ENCODE peak calls at places on chromosomes 1 and 21, in four cellular contexts. P is left ventricle myocardium inferior, U is body of pancreas, H is glutamatergic neuron. B is an unnamed sample.

GRCh38 chr1:28364888-28365287 is 4.7 kb upstream of the PHACTR4 start:
- DNase-seq in U (no peak), H (no peak), P (no peak), B (no peak)

GRCh38 chr1:78101514-78101913 is 55.7 kb downstream of the GIPC2 start:
- DNase-seq in H (no peak), P (no peak), U (peak), B (peak)

GRCh38 chr1:50969611-50970507 is at the start of gene CDKN2C:
- DNase-seq in H (peak), U (peak), P (peak), B (peak)

GRCh38 chr1:15680614-15681345 is 3.3 kb upstream of the PLEKHM2 start:
- DNase-seq in U (no peak), P (no peak), H (no peak), B (no peak)

GRCh38 chr1:1038694-1039093 is 18.8 kb downstream of the AGRN start:
- DNase-seq in U (no peak), H (no peak), P (no peak), B (no peak)

GRCh38 chr1:231265379-231265778 is 24.4 kb downstream of the GNPAT start:
- DNase-seq in U (no peak), P (no peak), H (no peak), B (no peak)

GRCh38 chr21:46151989-46152938 is 3.1 kb downstream of the FTCD start:
- DNase-seq in U (peak), H (peak), P (no peak), B (no peak)

GRCh38 chr1:32051706-32052105 is 21.0 kb upstream of the TMEM39B start:
- DNase-seq in H (no peak), U (no peak), P (no peak), B (no peak)

GRCh38 chr21:33360871-33361602 is 36.3 kb downstream of the IFNAR1 start:
- DNase-seq in H (peak), U (peak), P (peak), B (peak)

GRCh38 chr1:218433744-218434143 is 88.6 kb downstream of the TGFB2 start:
- DNase-seq in U (no peak), H (no peak), P (no peak), B (no peak)

GRCh38 chr1:219066631-219067349 is 106.9 kb upstream of the LYPLAL1 start:
- DNase-seq in H (no peak), P (no peak), U (no peak), B (peak)

GRCh38 chr1:172719694-172720138 is 60.8 kb downstream of the FASLG start:
- DNase-seq in H (no peak), U (no peak), P (no peak), B (peak)

GRCh38 chr1:61853545-61853944 is 111.3 kb downstream of the PATJ start:
- DNase-seq in H (no peak), P (no peak), U (no peak), B (no peak)

GRCh38 chr1:20626524-20626923 is 6.7 kb upstream of the PINK1 start:
- DNase-seq in P (no peak), U (no peak), H (no peak), B (no peak)

GRCh38 chr1:212698467-212699103 is 1.1 kb downstream of the BATF3 start:
- DNase-seq in U (no peak), H (no peak), P (no peak), B (no peak)

GRCh38 chr1:207831517-207832327 is 79.2 kb downstream of the CD34 start:
- DNase-seq in U (no peak), H (no peak), P (no peak), B (no peak)

GRCh38 chr1:218829143-218829542 is 344.5 kb upstream of the LYPLAL1 start:
- DNase-seq in H (no peak), P (no peak), U (no peak), B (peak)

GRCh38 chr1:160001440-160001839 is 30.4 kb downstream of the PIGM start:
- DNase-seq in P (no peak), U (no peak), H (no peak), B (no peak)

GRCh38 chr1:224874775-224875174 is 54.7 kb upstream of the DNAH14 start:
- DNase-seq in H (no peak), U (no peak), P (no peak), B (no peak)

GRCh38 chr1:221470000-221470698 is 271.7 kb downstream of the DUSP10 start:
- DNase-seq in H (no peak), P (no peak), U (no peak), B (no peak)

GRCh38 chr1:168145184-168146159 is 8.7 kb upstream of the GPR161 start:
- DNase-seq in H (peak), P (peak), U (peak), B (peak)

GRCh38 chr1:117237701-117238413 is 27.1 kb upstream of the VTCN1 start:
- DNase-seq in P (no peak), U (no peak), H (no peak), B (peak)

GRCh38 chr1:12356004-12356890 is 126.4 kb downstream of the VPS13D start:
- DNase-seq in H (no peak), U (no peak), P (no peak), B (no peak)

GRCh38 chr1:5682626-5683235 is 309.5 kb downstream of the NPHP4 start:
- DNase-seq in U (no peak), P (no peak), H (no peak), B (no peak)

GRCh38 chr21:32532636-32533035 is 52.7 kb downstream of the TCP10L start:
- DNase-seq in H (no peak), U (no peak), P (no peak), B (no peak)

GRCh38 chr1:215635827-215636226 is 68.7 kb downstream of the KCTD3 start:
- DNase-seq in H (no peak), P (no peak), U (no peak), B (no peak)

GRCh38 chr1:23909412-23909811 is 3.8 kb downstream of the CNR2 start:
- DNase-seq in H (no peak), U (no peak), P (no peak), B (no peak)

GRCh38 chr1:173193639-173194038 is 13.5 kb downstream of the TNFSF4 start:
- DNase-seq in P (no peak), H (no peak), U (no peak), B (no peak)

GRCh38 chr1:99869304-99869703 is 19.1 kb downstream of the AGL start:
- DNase-seq in H (no peak), P (no peak), U (no peak), B (no peak)
- TF ChIP-seq CTCF in H (no peak), P (no peak), U (no peak), B (no peak)

GRCh38 chr1:48869116-48869893 is 92.6 kb upstream of the BEND5 start:
- DNase-seq in H (no peak), P (peak), U (no peak), B (no peak)
- TF ChIP-seq CTCF in H (no peak), P (no peak), U (no peak), B (no peak)

GRCh38 chr1:235971571-235972315 is 93.1 kb downstream of the NID1 start:
- DNase-seq in H (peak), U (peak), P (peak), B (peak)
- TF ChIP-seq CTCF in H (peak), U (peak), P (peak), B (peak)

GRCh38 chr1:169484683-169485426 is 889 bp downstream of the SLC19A2 start:
- DNase-seq in H (no peak), P (peak), U (peak), B (peak)
- TF ChIP-seq CTCF in H (no peak), P (no peak), U (no peak), B (no peak)

GRCh38 chr1:76901158-76901767 is 34.0 kb downstream of the ST6GALNAC5 start:
- DNase-seq in H (peak), P (no peak), U (no peak), B (peak)
- TF ChIP-seq CTCF in H (peak), P (peak), U (no peak), B (peak)

GRCh38 chr21:34670220-34670961 is 1.6 kb downstream of the CLIC6 start:
- DNase-seq in H (peak), P (no peak), U (no peak), B (peak)
- TF ChIP-seq CTCF in H (no peak), P (no peak), U (peak), B (no peak)

DNA sequence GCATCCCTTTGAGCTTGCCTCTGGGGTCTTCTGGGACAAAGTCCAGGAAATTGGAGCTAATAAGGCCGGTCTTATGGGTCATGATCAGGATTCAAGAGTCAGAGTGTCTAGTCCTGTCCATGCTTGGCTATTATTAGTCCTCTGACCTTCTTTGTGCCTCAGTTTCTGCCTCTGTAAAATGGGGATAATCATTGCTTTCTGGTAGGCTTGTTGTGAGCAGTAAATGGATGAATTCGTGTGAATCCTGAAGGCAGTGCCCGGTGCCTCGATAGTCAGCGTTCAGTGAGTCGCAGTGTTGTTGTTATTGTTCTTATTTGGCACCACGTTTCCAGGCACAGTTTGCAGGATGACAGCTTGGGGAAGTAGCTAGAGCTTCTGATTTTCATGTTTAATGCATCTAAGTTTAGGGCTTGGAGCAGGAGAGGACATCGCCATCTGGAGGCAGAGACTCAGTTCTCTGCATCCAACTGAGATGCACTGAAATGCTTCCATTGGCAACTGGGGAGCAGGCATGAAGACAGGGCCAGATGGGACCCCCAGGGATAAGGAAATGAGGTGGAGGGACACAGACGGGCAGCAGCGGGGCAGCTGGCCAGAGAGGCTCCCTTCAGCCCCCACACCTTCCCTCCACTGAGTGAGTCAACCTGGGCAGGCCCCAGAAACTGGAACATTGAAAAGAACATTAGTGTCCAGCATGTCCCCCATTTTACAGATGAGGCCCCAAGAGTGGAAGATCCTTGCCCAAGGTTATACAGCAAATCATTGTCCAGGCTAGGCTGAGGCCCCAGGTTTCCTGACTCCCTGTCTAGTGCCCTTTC is 160.3 kb downstream of the PTPRU start:
- DNase-seq in H (no peak), U (no peak), P (no peak), B (no peak)
- TF ChIP-seq CTCF in H (no peak), U (no peak), P (no peak), B (no peak)